ENCODE peak calls at places on chromosome 13, in four cellular contexts. One of them, this sample, is unnamed.
A peak's percentile ranks its signal among the peaks of the same experiment; 100 is the strongest.

GRCh38 chr13:32255744-32256120 is 59.4 kb downstream of the ZAR1L start:
- ATAC-seq in GM23338: no peak
- ATAC-seq in K562: no peak
- ATAC-seq in Panc1: no peak
- ATAC-seq in this sample: no peak

GRCh38 chr13:42685762-42686560 is 95.4 kb upstream of the FAM216B start:
- ATAC-seq in Panc1: no peak
- ATAC-seq in GM23338: no peak
- ATAC-seq in K562: no peak
- ATAC-seq in this sample: no peak

GRCh38 chr13:97319088-97319487 is 97.0 kb downstream of the MBNL2 start:
- ATAC-seq in Panc1: peak; percentile 42
- ATAC-seq in K562: peak; percentile 56
- ATAC-seq in GM23338: no peak
- ATAC-seq in this sample: peak; percentile 71

GRCh38 chr13:81138353-81138995 is 797.5 kb upstream of the SPRY2 start:
- ATAC-seq in GM23338: no peak
- ATAC-seq in K562: no peak
- ATAC-seq in Panc1: no peak
- ATAC-seq in this sample: no peak

GRCh38 chr13:111139874-111140561 is 24.9 kb downstream of the ARHGEF7 start:
- ATAC-seq in K562: no peak
- ATAC-seq in Panc1: no peak
- ATAC-seq in GM23338: no peak
- ATAC-seq in this sample: no peak

GRCh38 chr13:42176286-42176685 is 95.7 kb upstream of the AKAP11 start:
- ATAC-seq in K562: no peak
- ATAC-seq in Panc1: no peak
- ATAC-seq in GM23338: no peak
- ATAC-seq in this sample: no peak

GRCh38 chr13:106493569-106493968 is 41.9 kb downstream of the EFNB2 start:
- ATAC-seq in Panc1: no peak
- ATAC-seq in K562: no peak
- ATAC-seq in GM23338: no peak
- ATAC-seq in this sample: peak; percentile 28

GRCh38 chr13:33651766-33652165 is 166.2 kb upstream of the RFC3 start:
- ATAC-seq in GM23338: no peak
- ATAC-seq in Panc1: no peak
- ATAC-seq in K562: no peak
- ATAC-seq in this sample: no peak

GRCh38 chr13:27379126-27379525 is 45.3 kb upstream of the GTF3A start:
- ATAC-seq in K562: no peak
- ATAC-seq in Panc1: no peak
- ATAC-seq in GM23338: no peak
- ATAC-seq in this sample: no peak

GRCh38 chr13:40221131-40221459 is 445.3 kb downstream of the FOXO1 start:
- ATAC-seq in K562: no peak
- ATAC-seq in GM23338: no peak
- ATAC-seq in Panc1: no peak
- ATAC-seq in this sample: peak; percentile 18

GRCh38 chr13:89034015-89034414 is 1362.8 kb downstream of the SLITRK5 start:
- ATAC-seq in K562: no peak
- ATAC-seq in GM23338: no peak
- ATAC-seq in Panc1: no peak
- ATAC-seq in this sample: no peak

GRCh38 chr13:45540864-45541263 is 74.7 kb downstream of the ERICH6B start:
- ATAC-seq in K562: no peak
- ATAC-seq in GM23338: no peak
- ATAC-seq in Panc1: no peak
- ATAC-seq in this sample: no peak

GRCh38 chr13:50419466-50419865 is 404.2 kb downstream of the KCNRG start:
- ATAC-seq in Panc1: no peak
- ATAC-seq in GM23338: peak; percentile 64
- ATAC-seq in K562: no peak
- ATAC-seq in this sample: no peak

GRCh38 chr13:29582171-29582570 is 13.3 kb downstream of the SLC7A1 start:
- ATAC-seq in K562: peak; percentile 73
- ATAC-seq in Panc1: no peak
- ATAC-seq in GM23338: peak; percentile 21
- ATAC-seq in this sample: no peak

GRCh38 chr13:113806104-113806471 is 47.1 kb downstream of the TMEM255B start:
- ATAC-seq in GM23338: no peak
- ATAC-seq in Panc1: no peak
- ATAC-seq in K562: no peak
- ATAC-seq in this sample: no peak

GRCh38 chr13:109979186-109979585 is 192.8 kb upstream of the IRS2 start:
- ATAC-seq in Panc1: no peak
- ATAC-seq in K562: no peak
- ATAC-seq in GM23338: peak; percentile 44
- ATAC-seq in this sample: no peak

GRCh38 chr13:45474584-45475454 is 10.1 kb downstream of the COG3 start:
- ATAC-seq in Panc1: no peak
- ATAC-seq in GM23338: no peak
- ATAC-seq in K562: no peak
- ATAC-seq in this sample: no peak

GRCh38 chr13:23679214-23679613 is 109.0 kb downstream of the TNFRSF19 start:
- ATAC-seq in Panc1: no peak
- ATAC-seq in K562: no peak
- ATAC-seq in GM23338: no peak
- ATAC-seq in this sample: no peak

GRCh38 chr13:19573072-19573716 is 11.9 kb upstream of the TPTE2 start:
- ATAC-seq in GM23338: no peak
- ATAC-seq in K562: no peak
- ATAC-seq in Panc1: no peak
- ATAC-seq in this sample: no peak

GRCh38 chr13:73861136-73861535 is 273.1 kb downstream of the KLF12 start:
- ATAC-seq in Panc1: no peak
- ATAC-seq in GM23338: no peak
- ATAC-seq in K562: no peak
- ATAC-seq in this sample: no peak

GRCh38 chr13:93603043-93603442 is 376.4 kb downstream of the GPC6 start:
- ATAC-seq in K562: no peak
- ATAC-seq in GM23338: no peak
- ATAC-seq in Panc1: no peak
- ATAC-seq in this sample: peak; percentile 65

GRCh38 chr13:36725936-36726335 is 52.1 kb downstream of the SERTM1 start:
- ATAC-seq in Panc1: no peak
- ATAC-seq in K562: no peak
- ATAC-seq in GM23338: no peak
- ATAC-seq in this sample: no peak

GRCh38 chr13:99686157-99686572 is 184.9 kb downstream of the TM9SF2 start:
- ATAC-seq in GM23338: peak; percentile 38
- ATAC-seq in K562: peak; percentile 100
- ATAC-seq in Panc1: peak; percentile 51
- ATAC-seq in this sample: no peak

GRCh38 chr13:42028113-42028799 is 20.2 kb upstream of the DGKH start:
- ATAC-seq in K562: no peak
- ATAC-seq in Panc1: no peak
- ATAC-seq in GM23338: no peak
- ATAC-seq in this sample: no peak

GRCh38 chr13:94706854-94707399 is 5.4 kb downstream of the SOX21 start:
- ATAC-seq in GM23338: no peak
- ATAC-seq in K562: no peak
- ATAC-seq in Panc1: no peak
- ATAC-seq in this sample: no peak

GRCh38 chr13:109769921-109770320 is 16.5 kb downstream of the IRS2 start:
- ATAC-seq in GM23338: no peak
- ATAC-seq in K562: no peak
- ATAC-seq in Panc1: no peak
- ATAC-seq in this sample: no peak

GRCh38 chr13:106205871-106206270 is 329.6 kb downstream of the EFNB2 start:
- ATAC-seq in Panc1: no peak
- ATAC-seq in GM23338: peak; percentile 51
- ATAC-seq in K562: no peak
- ATAC-seq in this sample: no peak

GRCh38 chr13:97257800-97258799 is 36.0 kb downstream of the MBNL2 start:
- ATAC-seq in Panc1: peak; percentile 56
- ATAC-seq in GM23338: peak; percentile 83
- ATAC-seq in K562: peak; percentile 70
- ATAC-seq in this sample: peak; percentile 80

GRCh38 chr13:43267916-43268315 is 244.5 kb downstream of the DNAJC15 start:
- ATAC-seq in K562: no peak
- ATAC-seq in GM23338: no peak
- ATAC-seq in Panc1: no peak
- ATAC-seq in this sample: no peak

GRCh38 chr13:42312817-42313431 is 41.0 kb downstream of the AKAP11 start:
- ATAC-seq in Panc1: no peak
- ATAC-seq in K562: no peak
- ATAC-seq in GM23338: no peak
- ATAC-seq in this sample: no peak

GRCh38 chr13:110301606-110302131 is 5.3 kb downstream of the COL4A1 start:
- ATAC-seq in GM23338: no peak
- ATAC-seq in K562: no peak
- ATAC-seq in Panc1: no peak
- ATAC-seq in this sample: no peak

GRCh38 chr13:105804561-105805190 is 730.8 kb downstream of the EFNB2 start:
- ATAC-seq in K562: no peak
- ATAC-seq in Panc1: no peak
- ATAC-seq in GM23338: no peak
- ATAC-seq in this sample: no peak

GRCh38 chr13:78137404-78138142 is 218.9 kb upstream of the EDNRB start:
- ATAC-seq in GM23338: peak; percentile 99
- ATAC-seq in K562: peak; percentile 91
- ATAC-seq in Panc1: peak; percentile 90
- ATAC-seq in this sample: peak; percentile 72

GRCh38 chr13:104106705-104107393 is 1040.6 kb upstream of the SLC10A2 start:
- ATAC-seq in GM23338: peak; percentile 64
- ATAC-seq in Panc1: no peak
- ATAC-seq in K562: no peak
- ATAC-seq in this sample: no peak

GRCh38 chr13:103188688-103189326 is 122.6 kb upstream of the SLC10A2 start:
- ATAC-seq in Panc1: no peak
- ATAC-seq in K562: no peak
- ATAC-seq in GM23338: no peak
- ATAC-seq in this sample: no peak

GRCh38 chr13:50911051-50911690 is 1.6 kb downstream of the RNASEH2B start:
- ATAC-seq in GM23338: no peak
- ATAC-seq in Panc1: no peak
- ATAC-seq in K562: peak; percentile 55
- ATAC-seq in this sample: no peak

GRCh38 chr13:110262944-110263343 is 44.0 kb downstream of the COL4A1 start:
- ATAC-seq in GM23338: no peak
- ATAC-seq in Panc1: no peak
- ATAC-seq in K562: no peak
- ATAC-seq in this sample: peak; percentile 14

GRCh38 chr13:48231948-48232347 is 1.1 kb upstream of the ITM2B start:
- ATAC-seq in K562: no peak
- ATAC-seq in GM23338: no peak
- ATAC-seq in Panc1: no peak
- ATAC-seq in this sample: no peak
- TF ChIP-seq POLR2AphosphoS5 in K562: no peak
- TF ChIP-seq POLR2AphosphoS5 in GM23338: no peak
- TF ChIP-seq POLR2AphosphoS5 in Panc1: no peak
- TF ChIP-seq POLR2AphosphoS5 in this sample: no peak

DNA sequence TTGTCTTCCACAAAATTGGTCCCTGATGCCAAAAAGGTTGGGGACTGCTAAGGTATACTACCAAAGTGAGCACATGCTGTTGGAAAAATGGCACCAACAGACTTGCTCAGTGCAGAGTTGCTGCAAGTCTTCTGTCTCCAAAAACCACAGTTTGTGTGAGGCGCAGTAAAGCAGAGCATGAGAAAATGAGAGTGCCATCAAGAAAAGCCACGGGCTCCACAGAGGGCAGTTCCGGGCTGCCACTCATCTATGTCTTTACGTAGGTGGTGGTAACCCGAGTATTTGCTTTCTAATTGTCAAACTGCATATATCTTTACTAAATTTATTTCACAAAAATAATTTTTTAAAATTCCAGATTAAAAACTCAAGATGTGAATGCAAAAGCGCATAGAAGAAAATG is 123.8 kb downstream of the RNF17 start:
- ATAC-seq in GM23338: no peak
- ATAC-seq in K562: no peak
- ATAC-seq in Panc1: no peak
- ATAC-seq in this sample: no peak
- H3K36me3 ChIP-seq in GM23338: peaks cover 11% of the 10 kb centered on the region
- H3K36me3 ChIP-seq in K562: peaks cover 87% of the 10 kb centered on the region
- H3K36me3 ChIP-seq in Panc1: no peaks in the 10 kb centered on the region
- H3K36me3 ChIP-seq in this sample: peaks cover 89% of the 10 kb centered on the region

DNA sequence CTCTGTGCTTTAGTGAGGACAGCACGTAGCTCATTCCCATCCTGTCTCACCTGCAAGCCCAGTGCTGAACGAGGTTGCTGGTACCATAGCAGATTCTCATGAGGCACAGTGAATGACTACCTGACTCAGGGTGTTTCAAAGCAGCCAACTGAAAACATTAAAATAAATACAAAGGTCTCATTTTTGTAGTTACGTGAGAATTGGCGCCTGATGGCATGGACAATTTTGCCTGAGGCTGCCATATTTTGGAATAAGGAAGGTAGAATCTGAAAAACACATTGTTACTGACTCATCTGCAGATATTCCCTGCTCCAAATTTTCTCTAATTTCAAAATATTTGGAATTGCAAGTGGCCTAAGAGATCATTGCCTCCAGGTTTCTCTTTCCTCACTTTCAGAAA is 429.7 kb downstream of the FGF14 start:
- ATAC-seq in Panc1: no peak
- ATAC-seq in GM23338: no peak
- ATAC-seq in K562: no peak
- ATAC-seq in this sample: no peak
- H3K4me1 ChIP-seq in Panc1: no peaks in the 10 kb centered on the region
- H3K4me1 ChIP-seq in GM23338: peaks cover 13% of the 10 kb centered on the region
- H3K4me1 ChIP-seq in K562: no peaks in the 10 kb centered on the region
- H3K4me1 ChIP-seq in this sample: no peaks in the 10 kb centered on the region

GRCh38 chr13:30895773-30896172 is 10.3 kb upstream of the MEDAG start:
- ATAC-seq in K562: no peak
- ATAC-seq in GM23338: no peak
- ATAC-seq in Panc1: no peak
- ATAC-seq in this sample: peak; percentile 81
- TF ChIP-seq POLR2AphosphoS5 in K562: no peak
- TF ChIP-seq POLR2AphosphoS5 in GM23338: no peak
- TF ChIP-seq POLR2AphosphoS5 in Panc1: no peak
- TF ChIP-seq POLR2AphosphoS5 in this sample: peak; percentile 79

DNA sequence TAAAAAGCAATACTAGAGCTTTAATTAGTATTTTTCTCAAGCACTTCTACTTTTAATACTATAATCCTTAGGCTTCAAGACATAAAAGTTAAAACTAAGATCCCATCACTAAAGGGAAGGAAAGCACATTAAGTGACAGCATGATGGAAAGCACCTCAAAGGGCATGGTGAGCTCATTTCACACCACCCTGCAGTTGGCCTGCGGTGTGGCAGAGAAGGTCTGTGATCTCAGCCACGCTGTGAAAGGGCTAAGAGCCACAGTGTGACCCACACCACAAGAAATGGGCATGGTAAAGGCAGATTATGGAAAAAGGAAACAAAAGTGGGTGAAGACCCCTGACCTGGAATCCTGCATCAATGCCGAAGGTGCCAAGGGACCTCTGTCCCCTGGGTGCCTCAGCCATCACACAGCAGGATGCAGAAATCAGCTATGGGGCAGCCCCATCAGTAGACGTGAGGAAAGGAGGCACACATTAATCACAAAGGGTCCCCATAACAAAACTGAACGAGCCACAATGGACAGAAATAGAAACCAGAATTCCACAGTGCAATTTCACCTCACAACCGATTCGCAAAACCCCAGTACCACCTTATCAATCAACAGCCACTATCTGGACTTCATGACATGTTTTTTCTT is 33.6 kb downstream of the TUBGCP3 start:
- ATAC-seq in K562: no peak
- ATAC-seq in GM23338: no peak
- ATAC-seq in Panc1: no peak
- ATAC-seq in this sample: no peak
- H3K36me3 ChIP-seq in K562: peaks cover 72% of the 10 kb centered on the region
- H3K36me3 ChIP-seq in GM23338: peaks cover 21% of the 10 kb centered on the region
- H3K36me3 ChIP-seq in Panc1: peaks cover 4% of the 10 kb centered on the region
- H3K36me3 ChIP-seq in this sample: no peaks in the 10 kb centered on the region

This sample was measured in gastroesophageal sphincter.